ENCODE peak calls at places on chromosomes 16 and 17, in five cellular contexts. O is MM.1S, Y is sigmoid colon, A is esophagus muscularis mucosa, G is small intestine. L is an unnamed sample.
A peak's percentile ranks its signal among the peaks of the same experiment; 100 is the strongest.

GRCh38 chr17:8629371-8630226 is 926 bp downstream of the MYH10 start:
- DNase-seq in O (no peak), Y (peak; percentile 80), A (no peak), G (no peak), L (no peak)

GRCh38 chr16:78695371-78695770 is 595.9 kb downstream of the WWOX start:
- DNase-seq in O (no peak), Y (no peak), A (no peak), G (no peak), L (no peak)

GRCh38 chr17:54882371-54882770 is 18.3 kb upstream of the TOM1L1 start:
- DNase-seq in O (no peak), Y (no peak), A (no peak), G (no peak), L (no peak)

GRCh38 chr16:4410335-4411075 is 5.9 kb downstream of the CORO7 start:
- DNase-seq in O (no peak), Y (peak; percentile 91), A (no peak), G (no peak), L (no peak)

GRCh38 chr16:67356372-67356771 is 29.8 kb downstream of the LRRC36 start:
- DNase-seq in O (no peak), Y (no peak), A (peak; percentile 0), G (no peak), L (no peak)

GRCh38 chr16:89120921-89121351 is 27.3 kb downstream of the ACSF3 start:
- DNase-seq in O (no peak), Y (no peak), A (no peak), G (no peak), L (no peak)

GRCh38 chr17:8015957-8016631 is 13.7 kb downstream of the GUCY2D start:
- DNase-seq in O (no peak), Y (peak; percentile 68), A (no peak), G (peak; percentile 30), L (no peak)

GRCh38 chr16:70767377-70768204 is 33.4 kb downstream of the VAC14 start:
- DNase-seq in O (no peak), Y (no peak), A (no peak), G (no peak), L (no peak)

GRCh38 chr16:11914210-11914758 is 1.5 kb downstream of the GSPT1 start:
- DNase-seq in O (peak; percentile 40), Y (no peak), A (no peak), G (peak; percentile 20), L (peak; percentile 64)

GRCh38 chr17:29587591-29587990 is 1.9 kb downstream of the GIT1 start:
- DNase-seq in O (no peak), Y (no peak), A (no peak), G (no peak), L (no peak)

GRCh38 chr17:3695129-3695722 is 729 bp downstream of the P2RX5 start:
- DNase-seq in O (peak; percentile 24), Y (no peak), A (no peak), G (no peak), L (no peak)

GRCh38 chr17:75404739-75405364 is 626 bp downstream of the GRB2 start:
- DNase-seq in O (peak; percentile 55), Y (peak; percentile 80), A (peak; percentile 92), G (peak; percentile 44), L (peak; percentile 50)

GRCh38 chr17:62670202-62670821 is 42.8 kb downstream of the MRC2 start:
- DNase-seq in O (no peak), Y (peak; percentile 58), A (no peak), G (no peak), L (no peak)

GRCh38 chr16:66364117-66364958 is 2.2 kb upstream of the CDH5 start:
- DNase-seq in O (no peak), Y (peak; percentile 83), A (no peak), G (no peak), L (no peak)

GRCh38 chr17:45313419-45313771 is 3.4 kb downstream of the MAP3K14 start:
- DNase-seq in O (peak; percentile 39), Y (no peak), A (no peak), G (peak; percentile 24), L (no peak)

GRCh38 chr17:61397086-61397842 is 2.4 kb upstream of the TBX2 start:
- DNase-seq in O (no peak), Y (no peak), A (no peak), G (no peak), L (no peak)

GRCh38 chr17:36147601-36148000 is 28.8 kb downstream of the TBC1D3B start:
- DNase-seq in O (no peak), Y (no peak), A (peak; percentile 91), G (no peak), L (no peak)

GRCh38 chr17:72422505-72423285 is 301.9 kb downstream of the SOX9 start:
- DNase-seq in O (peak; percentile 87), Y (peak; percentile 70), A (no peak), G (peak; percentile 95), L (peak; percentile 47)

GRCh38 chr17:45277992-45278391 is 16.1 kb upstream of the SPATA32 start:
- DNase-seq in O (no peak), Y (no peak), A (no peak), G (no peak), L (no peak)

GRCh38 chr16:89111263-89111662 is 17.6 kb downstream of the ACSF3 start:
- DNase-seq in O (no peak), Y (no peak), A (no peak), G (no peak), L (no peak)

GRCh38 chr17:27760069-27760885 is 40.1 kb downstream of the NOS2 start:
- DNase-seq in O (peak; percentile 52), Y (no peak), A (no peak), G (peak; percentile 53), L (peak; percentile 63)

GRCh38 chr17:77306790-77307478 is 166.2 kb downstream of the SEC14L1 start:
- DNase-seq in O (no peak), Y (no peak), A (no peak), G (peak; percentile 85), L (no peak)

GRCh38 chr17:77308768-77309726 is 168.3 kb downstream of the SEC14L1 start:
- DNase-seq in O (no peak), Y (peak; percentile 84), A (no peak), G (no peak), L (no peak)

GRCh38 chr17:77310336-77310735 is 169.6 kb downstream of the SEC14L1 start:
- DNase-seq in O (no peak), Y (no peak), A (no peak), G (no peak), L (no peak)

GRCh38 chr17:77306048-77306789 is 165.4 kb downstream of the SEC14L1 start:
- DNase-seq in O (no peak), Y (no peak), A (no peak), G (no peak), L (no peak)

GRCh38 chr17:77307479-77308198 is 166.9 kb downstream of the SEC14L1 start:
- DNase-seq in O (no peak), Y (no peak), A (no peak), G (no peak), L (no peak)
- H3K27ac ChIP-seq in O (no peak overlapping the region), Y (no peak overlapping the region), A (no peak overlapping the region), G (peak overlapping the region; percentile 67), L (no peak overlapping the region)

DNA sequence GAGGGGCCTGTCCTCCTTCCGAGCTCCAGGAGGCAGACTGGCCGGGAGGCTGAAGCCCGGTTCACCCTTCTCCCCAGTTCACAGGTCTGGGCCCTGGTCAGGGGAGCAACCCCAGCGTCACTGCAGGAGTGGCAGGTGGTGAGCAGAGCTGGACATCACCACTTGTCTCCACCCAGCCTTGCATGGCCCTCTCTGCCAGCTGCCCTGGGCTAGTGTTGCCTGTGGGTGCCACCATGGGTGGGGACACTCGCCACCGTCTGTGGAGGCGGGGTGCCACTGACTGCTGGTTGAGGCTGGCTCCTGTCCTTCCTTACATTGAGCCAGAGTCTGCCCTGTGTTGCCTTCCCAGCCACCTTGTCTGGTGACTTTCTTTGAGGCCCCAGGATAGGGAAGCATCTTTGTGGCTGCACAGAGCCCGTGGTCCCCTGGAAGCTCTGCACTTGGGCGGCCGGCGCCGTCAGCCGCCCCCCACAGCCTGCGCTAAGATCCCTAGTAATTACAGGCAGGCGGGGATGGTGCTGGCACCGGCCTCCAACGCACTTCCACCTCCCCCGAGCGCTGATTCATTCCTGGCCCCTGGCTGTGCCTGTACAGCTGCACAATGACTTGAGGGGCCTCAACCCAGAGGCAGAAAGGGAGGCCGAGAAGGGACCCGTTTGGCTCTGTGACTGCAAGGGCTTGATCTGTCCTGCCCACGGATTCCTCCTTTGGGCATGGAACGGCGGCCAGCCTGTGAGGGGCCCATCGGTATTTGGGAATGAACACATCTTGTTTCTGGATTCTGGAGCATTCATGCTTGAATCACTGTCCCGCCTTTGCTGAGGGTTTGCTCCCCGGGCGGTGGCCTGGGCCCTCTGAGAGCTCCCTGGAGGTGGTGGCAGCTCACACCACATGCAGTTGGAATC is 5.2 kb downstream of the BAIAP2 start:
- DNase-seq in O (no peak), Y (no peak), A (no peak), G (peak; percentile 17), L (no peak)
- H3K4me3 ChIP-seq in O (no peak overlapping the region), Y (peak overlapping the region; percentile 1), A (no peak overlapping the region), G (no peak overlapping the region), L (no peak overlapping the region)

DNA sequence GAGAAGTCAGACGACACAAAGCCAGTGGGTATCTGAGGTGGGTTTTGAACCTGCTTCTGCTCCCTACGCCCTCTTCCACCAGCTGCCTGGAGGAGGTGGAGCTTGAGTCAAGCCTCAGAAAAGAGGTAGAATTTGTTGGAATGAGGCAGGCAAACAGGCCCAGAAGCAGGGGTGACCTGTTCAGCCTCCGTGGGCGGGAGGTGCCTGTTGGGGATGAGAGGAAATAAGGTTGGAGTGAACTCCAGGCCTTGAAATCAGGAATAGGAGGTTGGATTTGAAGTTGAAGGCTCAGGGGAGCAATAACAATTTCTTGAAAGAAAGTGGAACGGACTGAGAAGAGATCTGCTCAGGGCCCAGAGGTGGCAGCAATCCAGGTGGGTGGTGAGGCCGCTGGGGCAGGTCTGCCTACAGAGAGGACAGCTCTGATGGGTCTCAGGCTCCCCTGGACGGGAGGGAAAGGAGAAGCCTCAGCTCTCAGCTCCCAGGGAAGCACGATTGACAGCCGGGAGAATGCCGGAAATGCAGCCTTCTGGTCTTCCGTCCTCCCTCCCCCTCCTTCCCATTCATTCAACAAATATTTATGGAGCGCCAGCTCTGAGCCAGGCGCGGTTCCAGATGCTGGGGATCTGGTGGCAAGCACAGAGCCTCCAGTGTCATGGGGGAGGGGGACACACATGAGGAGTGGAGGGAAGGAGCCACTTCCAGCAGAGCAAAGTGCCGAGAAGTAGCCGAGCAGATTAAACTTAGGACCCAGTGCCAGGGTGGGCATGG is 61.9 kb upstream of the CIBAR2 start:
- DNase-seq in O (no peak), Y (peak; percentile 82), A (no peak), G (no peak), L (no peak)
- H3K4me1 ChIP-seq in O (no peaks in the 10 kb centered on the region), Y (peaks cover 77% of the 10 kb centered on the region), A (peaks cover 80% of the 10 kb centered on the region), G (peaks cover 4% of the 10 kb centered on the region), L (no peaks in the 10 kb centered on the region)

GRCh38 chr16:9911231-9911630 is 271.0 kb downstream of the GRIN2A start:
- DNase-seq in O (no peak), Y (no peak), A (no peak), G (no peak), L (no peak)
- H3K27ac ChIP-seq in O (no peak overlapping the region), Y (no peak overlapping the region), A (no peak overlapping the region), G (no peak overlapping the region), L (no peak overlapping the region)

GRCh38 chr16:23863511-23864422 is 28.0 kb downstream of the PRKCB start:
- DNase-seq in O (peak; percentile 77), Y (no peak), A (no peak), G (peak; percentile 65), L (peak; percentile 59)
- H3K4me3 ChIP-seq in O (peak overlapping the region; percentile 54), Y (peak overlapping the region; percentile 44), A (no peak overlapping the region), G (no peak overlapping the region), L (peak overlapping the region; percentile 71)

DNA sequence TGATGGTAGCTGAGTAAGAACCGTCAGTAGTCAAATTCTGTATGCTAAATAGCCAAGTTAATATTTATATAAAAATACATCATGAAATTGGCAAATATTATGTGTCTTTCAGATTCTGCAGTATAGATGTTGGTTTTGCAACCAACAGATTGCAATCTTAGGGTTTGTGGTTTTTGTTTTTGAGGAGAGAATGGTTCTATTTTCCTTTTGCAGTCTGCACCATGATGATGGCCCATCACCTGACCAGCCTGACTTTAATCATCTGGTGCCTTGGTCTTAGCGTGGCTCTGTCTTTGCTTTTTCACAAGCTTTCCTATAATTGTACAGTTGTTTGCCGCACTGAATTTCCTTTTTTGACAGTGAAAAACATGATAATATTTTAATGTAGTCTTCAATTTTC is 50.7 kb downstream of the NUP93 start:
- DNase-seq in O (peak; percentile 14), Y (no peak), A (no peak), G (no peak), L (no peak)
- H3K4me1 ChIP-seq in O (peaks cover 5% of the 10 kb centered on the region), Y (peaks cover 13% of the 10 kb centered on the region), A (peaks cover 11% of the 10 kb centered on the region), G (no peaks in the 10 kb centered on the region), L (peaks cover 13% of the 10 kb centered on the region)

L was measured in CD4-positive, alpha-beta memory T cell.